ENCODE peak calls at places on chromosomes 4 and X, in five cellular contexts. I is EL; D is nephron progenitor cell; T is body of pancreas; U is stimulated activated CD4-positive, alpha-beta T cell treated with anti-CD3 and anti-CD28 coated beads, Interleukin-12 subunit alpha, Interleukin-12 subunit beta, amount 100 ng/mL, for 48 hours. W is an unnamed sample.
A peak's percentile ranks its signal among the peaks of the same experiment; 100 is the strongest.

GRCh38 chrX:55135171-55135570 is 46.4 kb downstream of the PAGE2 start:
- DNase-seq in I (peak; percentile 19), D (peak; percentile 25), T (peak; percentile 40), U (no peak), W (no peak)

GRCh38 chr4:95610170-95610569 is 61.4 kb upstream of the UNC5C start:
- DNase-seq in I (no peak), D (no peak), T (no peak), U (no peak), W (no peak)

GRCh38 chr4:7531640-7531994 is 96.9 kb upstream of the PSAPL1 start:
- DNase-seq in I (no peak), D (peak; percentile 32), T (no peak), U (no peak), W (no peak)

GRCh38 chrX:11461181-11462001 is 168.2 kb downstream of the AMELX start:
- DNase-seq in I (peak; percentile 71), D (no peak), T (no peak), U (no peak), W (no peak)

GRCh38 chr4:6758732-6759131 is 23.8 kb upstream of the KIAA0232 start:
- DNase-seq in I (no peak), D (no peak), T (no peak), U (no peak), W (no peak)

GRCh38 chr4:1416051-1416947 is 10.1 kb upstream of the NKX1-1 start:
- DNase-seq in I (no peak), D (no peak), T (no peak), U (no peak), W (no peak)

GRCh38 chrX:129540068-129540653 is at the start of gene OCRL:
- DNase-seq in I (peak; percentile 62), D (peak; percentile 88), T (peak; percentile 66), U (peak; percentile 37), W (no peak)

GRCh38 chr4:40550900-40551546 is 78.6 kb downstream of the RBM47 start:
- DNase-seq in I (peak; percentile 38), D (no peak), T (peak; percentile 67), U (no peak), W (no peak)

GRCh38 chr4:108919229-108919893 is 156.5 kb upstream of the ETNPPL start:
- DNase-seq in I (no peak), D (no peak), T (no peak), U (no peak), W (no peak)

GRCh38 chrX:148416142-148416541 is 84.3 kb upstream of the AFF2 start:
- DNase-seq in I (no peak), D (no peak), T (no peak), U (no peak), W (no peak)

GRCh38 chr4:23373269-23373668 is 516.6 kb downstream of the PPARGC1A start:
- DNase-seq in I (no peak), D (no peak), T (peak; percentile 84), U (peak; percentile 16), W (no peak)

GRCh38 chr4:147811878-147812277 is 80.0 kb downstream of the ARHGAP10 start:
- DNase-seq in I (no peak), D (no peak), T (no peak), U (no peak), W (no peak)

GRCh38 chr4:126023946-126024345 is 709.2 kb downstream of the FAT4 start:
- DNase-seq in I (no peak), D (no peak), T (no peak), U (no peak), W (no peak)

GRCh38 chrX:153628129-153628528 is 18.9 kb upstream of the DUSP9 start:
- DNase-seq in I (no peak), D (no peak), T (no peak), U (no peak), W (no peak)

GRCh38 chr4:115234405-115235093 is 121.1 kb upstream of the NDST4 start:
- DNase-seq in I (no peak), D (no peak), T (no peak), U (no peak), W (no peak)

GRCh38 chr4:139530833-139531427 is 25.1 kb downstream of the SETD7 start:
- DNase-seq in I (peak; percentile 41), D (peak; percentile 72), T (peak; percentile 59), U (no peak), W (no peak)

GRCh38 chr4:52054254-52054653 is 3.1 kb downstream of the SPATA18 start:
- DNase-seq in I (no peak), D (no peak), T (no peak), U (no peak), W (no peak)

GRCh38 chr4:144313370-144313769 is 172.9 kb upstream of the GYPA start:
- DNase-seq in I (no peak), D (no peak), T (no peak), U (no peak), W (no peak)

GRCh38 chrX:154529206-154529612 is 13.2 kb upstream of the FAM3A start:
- DNase-seq in I (peak; percentile 71), D (no peak), T (no peak), U (no peak), W (no peak)

GRCh38 chr4:74189331-74190043 is 31.6 kb downstream of the MTHFD2L start:
- DNase-seq in I (peak; percentile 50), D (peak; percentile 10), T (peak; percentile 16), U (no peak), W (no peak)